ENCODE peak calls at places on chromosomes 13 and 19, in six cellular contexts. H, B, R, L, I and D are unnamed samples.

GRCh38 chr13:42417624-42418023 is 145.7 kb downstream of the AKAP11 start:
- DNase-seq in H (no peak), R (no peak), L (no peak), B (no peak), I (no peak), D (no peak)

GRCh38 chr13:95083758-95084157 is 217.5 kb downstream of the ABCC4 start:
- DNase-seq in I (no peak), L (peak), B (no peak), H (no peak), R (no peak), D (no peak)

GRCh38 chr19:16161848-16162247 is 11.5 kb downstream of the CIB3 start:
- DNase-seq in L (peak), H (no peak), I (no peak), R (no peak), B (no peak), D (no peak)

GRCh38 chr19:49224856-49225255 is 67.3 kb downstream of the TRPM4 start:
- DNase-seq in B (no peak), H (peak), R (peak), L (peak), I (no peak), D (no peak)

GRCh38 chr19:18418725-18419194 is 438 bp upstream of the SSBP4 start:
- DNase-seq in R (no peak), L (no peak), H (peak), I (no peak), B (no peak), D (no peak)

GRCh38 chr19:38478273-38478971 is 44.9 kb downstream of the RYR1 start:
- DNase-seq in B (no peak), L (peak), I (no peak), H (no peak), R (no peak), D (no peak)

GRCh38 chr13:56314755-56315154 is 826.0 kb upstream of the PRR20A start:
- DNase-seq in R (no peak), I (no peak), B (no peak), H (no peak), L (no peak), D (no peak)

GRCh38 chr13:50026788-50027473 is 11.7 kb downstream of the KCNRG start:
- DNase-seq in R (no peak), L (no peak), H (no peak), I (no peak), B (no peak), D (no peak)

GRCh38 chr19:8174706-8175105 is 25.3 kb upstream of the FBN3 start:
- DNase-seq in R (no peak), H (no peak), B (no peak), I (no peak), L (peak), D (no peak)